ENCODE peak calls at places on chromosomes 6 and 20, in five cellular contexts. A is brain microvascular endothelial cell, Z is HCT116, R is A549, M is GM13976. Y is an unnamed sample.
A peak's percentile ranks its signal among the peaks of the same experiment; 100 is the strongest.

GRCh38 chr20:22466447-22467171 is 117.8 kb downstream of the FOXA2 start:
- DNase-seq in M (no peak), A (no peak), Z (no peak), R (no peak), Y (no peak)

GRCh38 chr6:108200631-108201030 is 34.8 kb downstream of the NR2E1 start:
- DNase-seq in Z (peak; percentile 3), A (peak; percentile 7), M (no peak), R (peak; percentile 78), Y (no peak)

GRCh38 chr6:134046054-134046453 is 6.4 kb downstream of the SLC2A12 start:
- DNase-seq in A (no peak), R (no peak), Z (no peak), M (no peak), Y (no peak)

GRCh38 chr20:35369804-35370203 is 42.0 kb downstream of the UQCC1 start:
- DNase-seq in R (no peak), M (no peak), A (peak; percentile 61), Z (no peak), Y (no peak)

GRCh38 chr6:84618046-84618752 is 146.2 kb downstream of the TBX18 start:
- DNase-seq in M (no peak), Z (no peak), A (peak; percentile 67), R (no peak), Y (no peak)

GRCh38 chr6:98036344-98036743 is 753.3 kb upstream of the MMS22L start:
- DNase-seq in A (no peak), R (no peak), M (no peak), Z (no peak), Y (no peak)

GRCh38 chr6:5335020-5335419 is 73.7 kb downstream of the FARS2 start:
- DNase-seq in Z (no peak), R (no peak), A (no peak), M (peak; percentile 32), Y (no peak)

GRCh38 chr6:10824297-10824696 is 14.0 kb downstream of the MAK start:
- DNase-seq in Z (no peak), M (no peak), A (no peak), R (no peak), Y (no peak)

GRCh38 chr6:15148356-15149058 is 97.4 kb upstream of the JARID2 start:
- DNase-seq in M (no peak), Z (no peak), R (peak; percentile 9), A (peak; percentile 63), Y (no peak)

GRCh38 chr20:1415667-1416468 is 23.0 kb upstream of the FKBP1A start:
- DNase-seq in A (peak; percentile 93), R (peak; percentile 94), Z (peak; percentile 97), M (no peak), Y (peak; percentile 43)

GRCh38 chr6:13375360-13375878 is 47.1 kb upstream of the TBC1D7 start:
- DNase-seq in Z (no peak), A (no peak), M (peak; percentile 73), R (no peak), Y (peak; percentile 83)

GRCh38 chr6:31898200-31899011 is 908 bp upstream of the EHMT2 start:
- DNase-seq in A (no peak), Z (peak; percentile 60), R (peak; percentile 52), M (peak; percentile 45), Y (peak; percentile 62)

GRCh38 chr20:53161473-53161872 is 189.3 kb downstream of the TSHZ2 start:
- DNase-seq in R (no peak), Z (no peak), M (no peak), A (no peak), Y (no peak)

GRCh38 chr20:45311589-45312211 is 3.6 kb upstream of the MATN4 start:
- DNase-seq in Z (peak; percentile 47), R (peak; percentile 75), A (no peak), M (peak; percentile 86), Y (peak; percentile 74)

GRCh38 chr20:37276494-37277252 is 12.8 kb upstream of the MANBAL start:
- DNase-seq in A (peak; percentile 75), R (peak; percentile 51), M (peak; percentile 59), Z (no peak), Y (peak; percentile 26)

GRCh38 chr6:2462831-2463230 is 217.4 kb upstream of the GMDS start:
- DNase-seq in A (no peak), M (no peak), R (no peak), Z (no peak), Y (no peak)

GRCh38 chr6:31836676-31837611 is 9.4 kb downstream of the HSPA1B start:
- DNase-seq in R (no peak), M (no peak), Z (no peak), A (no peak), Y (no peak)

GRCh38 chr6:54440549-54440948 is 132.3 kb downstream of the TINAG start:
- DNase-seq in R (peak; percentile 1), A (no peak), M (no peak), Z (no peak), Y (no peak)

GRCh38 chr20:1900321-1900791 is 5.1 kb downstream of the SIRPA start:
- DNase-seq in M (peak; percentile 69), A (peak; percentile 68), Z (peak; percentile 68), R (peak; percentile 89), Y (peak; percentile 11)

GRCh38 chr6:21593412-21593926 is at the start of gene SOX4:
- DNase-seq in Z (peak; percentile 93), A (peak; percentile 98), M (peak; percentile 88), R (peak; percentile 94), Y (peak; percentile 83)

GRCh38 chr20:62717933-62718332 is 9.3 kb downstream of the NTSR1 start:
- DNase-seq in A (no peak), Z (no peak), R (no peak), M (no peak), Y (no peak)

GRCh38 chr20:62893700-62894099 is 32.1 kb upstream of the TCFL5 start:
- DNase-seq in Z (no peak), A (no peak), M (no peak), R (peak; percentile 31), Y (no peak)

GRCh38 chr6:157561929-157562810 is 181.2 kb downstream of the ZDHHC14 start:
- DNase-seq in A (no peak), R (no peak), Z (no peak), M (peak; percentile 74), Y (no peak)

GRCh38 chr6:50600280-50600679 is 113.0 kb upstream of the TFAP2D start:
- DNase-seq in A (no peak), Z (no peak), R (no peak), M (no peak), Y (no peak)

GRCh38 chr20:22438926-22439325 is 145.4 kb downstream of the FOXA2 start:
- DNase-seq in R (peak; percentile 51), Z (peak; percentile 4), A (no peak), M (no peak), Y (no peak)

GRCh38 chr6:44235891-44236516 is 10.9 kb upstream of the HSP90AB1 start:
- DNase-seq in A (no peak), Z (no peak), M (no peak), R (no peak), Y (no peak)

GRCh38 chr6:170243791-170244291 is 47.0 kb downstream of the DLL1 start:
- DNase-seq in Z (no peak), A (no peak), M (no peak), R (no peak), Y (no peak)

GRCh38 chr20:51711426-51711825 is 56.8 kb downstream of the ATP9A start:
- DNase-seq in R (no peak), Z (no peak), A (no peak), M (no peak), Y (no peak)

GRCh38 chr6:135606392-135606791 is 108.9 kb upstream of the AHI1 start:
- DNase-seq in A (no peak), R (no peak), M (no peak), Z (no peak), Y (no peak)

GRCh38 chr6:148451690-148452089 is 109.1 kb downstream of the SASH1 start:
- DNase-seq in A (no peak), M (no peak), R (no peak), Z (no peak), Y (peak; percentile 27)

GRCh38 chr6:44804546-44804945 is 417.0 kb downstream of the CDC5L start:
- DNase-seq in Z (no peak), M (no peak), R (no peak), A (no peak), Y (no peak)

GRCh38 chr6:72421387-72421786 is 200.5 kb upstream of the KCNQ5 start:
- DNase-seq in M (no peak), A (no peak), R (no peak), Z (no peak), Y (no peak)

GRCh38 chr6:53725791-53726575 is 60.4 kb upstream of the KLHL31 start:
- DNase-seq in Z (no peak), M (peak; percentile 84), R (peak; percentile 74), A (peak; percentile 45), Y (peak; percentile 82)

GRCh38 chr6:149823013-149823412 is 41.1 kb downstream of the LRP11 start:
- DNase-seq in R (no peak), M (no peak), A (no peak), Z (no peak), Y (no peak)
- TF ChIP-seq CTCF in R (no peak), M (no peak), A (peak; percentile 31), Z (peak; percentile 30), Y (no peak)

DNA sequence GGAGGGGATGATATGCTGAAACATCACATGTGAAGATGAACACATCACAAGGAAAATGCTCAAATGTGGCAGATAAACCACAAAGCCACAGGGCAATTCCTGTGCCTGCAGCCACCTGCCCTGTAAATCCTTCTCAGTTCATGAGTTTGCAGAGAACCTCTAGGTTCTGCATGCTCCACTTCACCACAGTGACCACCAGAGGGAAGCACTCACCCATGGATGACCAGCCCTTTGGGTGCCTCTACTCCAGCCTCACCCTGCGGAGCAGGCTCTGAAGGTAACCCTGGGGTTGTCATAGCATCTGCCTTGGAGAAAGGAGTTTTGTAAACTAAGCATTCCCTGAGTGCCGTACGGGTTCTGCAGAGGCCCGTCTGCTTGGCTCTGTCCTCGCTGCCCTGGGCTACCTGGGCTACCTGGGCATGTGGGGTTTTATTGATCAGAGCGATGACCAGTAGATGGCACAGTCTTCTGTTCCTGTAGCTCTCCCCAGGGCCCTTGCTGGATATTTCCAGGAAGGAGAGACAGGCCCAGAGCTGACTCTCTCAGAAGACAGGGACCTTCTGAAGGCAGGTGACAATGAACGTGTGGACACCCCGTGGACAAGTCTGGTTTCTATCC is 31.7 kb upstream of the CST1 start:
- DNase-seq in A (peak; percentile 39), R (peak; percentile 48), Z (no peak), M (no peak), Y (no peak)
- TF ChIP-seq CTCF in A (peak; percentile 86), R (peak; percentile 49), Z (peak; percentile 75), M (peak; percentile 46), Y (peak; percentile 28)

GRCh38 chr20:41507851-41508250 is 110.3 kb downstream of the CHD6 start:
- DNase-seq in M (no peak), R (no peak), A (no peak), Z (no peak), Y (no peak)
- TF ChIP-seq CTCF in M (no peak), R (no peak), A (no peak), Z (no peak), Y (no peak)

DNA sequence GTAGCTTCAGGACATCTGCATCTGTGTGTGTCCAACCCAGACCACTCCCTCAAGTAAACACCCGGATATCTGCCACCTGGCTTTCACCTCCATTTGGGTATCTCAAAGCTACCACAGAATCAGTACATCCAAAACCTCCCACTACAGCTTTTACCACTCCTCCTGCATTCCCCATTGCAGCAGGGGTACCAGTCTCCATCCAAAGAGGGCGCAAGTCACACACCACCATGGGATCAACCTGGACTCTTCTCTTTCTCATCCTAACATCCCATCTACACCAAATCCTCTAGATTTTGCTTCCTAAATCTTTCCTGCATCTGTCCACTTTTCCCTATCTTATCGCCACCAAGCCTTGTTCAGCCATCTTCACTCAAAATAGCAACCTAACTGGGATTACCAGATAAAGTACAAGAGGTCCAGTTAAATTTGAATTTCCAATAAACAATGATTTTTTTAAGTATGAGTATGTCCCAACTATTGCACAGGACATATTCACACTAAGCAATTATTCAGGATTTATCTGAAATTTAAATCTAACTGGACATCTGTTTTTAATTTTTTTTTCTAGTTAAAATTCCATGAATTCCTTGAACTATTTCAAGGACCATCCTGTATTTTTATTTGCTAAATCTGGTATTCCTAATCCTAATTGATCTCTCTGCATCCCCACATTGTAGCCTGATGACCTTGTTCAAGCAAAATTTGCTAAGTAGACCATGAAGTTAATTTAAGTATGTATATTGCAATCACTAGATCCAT is 164.3 kb upstream of the MLN start:
- DNase-seq in A (no peak), Z (peak; percentile 13), M (no peak), R (peak; percentile 11), Y (no peak)
- TF ChIP-seq CTCF in A (peak; percentile 54), Z (peak; percentile 71), M (no peak), R (peak; percentile 8), Y (no peak)